ENCODE peak calls at places on chromosomes 2 and 18, in eight cellular contexts. J, V, U, B, S, I, P and Z are unnamed samples.

GRCh38 chr2:22970284-22970975 is 414.5 kb upstream of the KLHL29 start:
- DNase-seq in U (no peak), J (no peak), B (no peak), V (no peak), P (no peak), S (no peak), I (no peak), Z (no peak)

GRCh38 chr18:79068299-79068945 is 772 bp upstream of the ATP9B start:
- DNase-seq in J (no peak), P (peak; percentile 16), U (no peak), B (no peak), V (no peak), I (no peak), S (peak; percentile 9), Z (peak; percentile 49)

GRCh38 chr2:120439637-120440384 is 93.9 kb downstream of the INHBB start:
- DNase-seq in V (no peak), I (no peak), B (no peak), P (no peak), J (peak; percentile 51), U (no peak), S (no peak), Z (no peak)

GRCh38 chr2:167249197-167249596 is 360.9 kb downstream of the XIRP2 start:
- DNase-seq in V (no peak), B (no peak), J (no peak), U (no peak), I (no peak), P (no peak), S (peak; percentile 48), Z (no peak)

GRCh38 chr2:191758420-191759199 is 80.7 kb downstream of the NABP1 start:
- DNase-seq in I (peak; percentile 23), U (peak; percentile 51), B (peak; percentile 80), V (no peak), P (peak; percentile 45), J (peak; percentile 78), S (peak; percentile 59), Z (peak; percentile 17)

GRCh38 chr2:148244593-148245292 is 223.9 kb downstream of the MBD5 start:
- DNase-seq in B (peak; percentile 73), P (no peak), I (no peak), V (peak; percentile 38), U (no peak), S (peak; percentile 83), J (no peak), Z (no peak)

GRCh38 chr2:11213090-11213638 is 57.9 kb downstream of the SLC66A3 start:
- DNase-seq in P (no peak), I (no peak), V (no peak), U (no peak), J (no peak), S (peak; percentile 48), B (peak; percentile 64), Z (no peak)

GRCh38 chr18:10751711-10752110 is 225.9 kb downstream of the NAPG start:
- DNase-seq in U (no peak), J (no peak), P (no peak), V (no peak), I (no peak), S (no peak), B (no peak), Z (no peak)

GRCh38 chr2:125596612-125597011 is 1059.3 kb upstream of the GYPC start:
- DNase-seq in B (no peak), V (no peak), P (no peak), S (no peak), I (no peak), J (no peak), U (no peak), Z (no peak)

GRCh38 chr2:235669983-235670962 is 176.4 kb downstream of the AGAP1 start:
- DNase-seq in P (no peak), I (no peak), B (peak; percentile 75), S (peak; percentile 79), J (peak; percentile 36), V (peak; percentile 58), U (no peak), Z (peak; percentile 68)

GRCh38 chr2:157024129-157024528 is 233.4 kb upstream of the GALNT5 start:
- DNase-seq in V (no peak), U (no peak), I (no peak), P (no peak), J (no peak), S (no peak), B (no peak), Z (no peak)

GRCh38 chr2:70930371-70931329 is 5.0 kb upstream of the ATP6V1B1 start:
- DNase-seq in S (no peak), V (no peak), I (no peak), B (no peak), U (peak; percentile 2), P (no peak), J (no peak), Z (no peak)